ENCODE peak calls at places on chromosomes 7 and 10, in seven cellular contexts. Q is hepatocyte, N is MM.1S, A is AG04450, V is HCT116, Y is epithelial cell of esophagus, M is AG10803. O is an unnamed sample.

GRCh38 chr7:107715531-107715930 is 28.4 kb upstream of the CBLL1 start:
- DNase-seq in A (no peak), Q (no peak), M (no peak), N (no peak), Y (peak), V (no peak), O (no peak)

GRCh38 chr10:5165738-5166137 is 19.2 kb downstream of the AKR1C8 start:
- DNase-seq in Q (no peak), M (no peak), V (peak), A (no peak), N (no peak), Y (peak), O (peak)

GRCh38 chr7:73717991-73718405 is 1.5 kb downstream of the STX1A start:
- DNase-seq in V (peak), Y (peak), M (peak), N (no peak), Q (peak), A (no peak), O (peak)

GRCh38 chr7:155467846-155468821 is 10.2 kb downstream of the EN2 start:
- DNase-seq in Q (no peak), Y (no peak), M (no peak), A (no peak), N (no peak), V (no peak), O (no peak)

GRCh38 chr10:17747883-17748550 is 4.0 kb upstream of the TMEM236 start:
- DNase-seq in A (no peak), Q (no peak), N (no peak), V (no peak), Y (peak), M (peak), O (peak)

GRCh38 chr10:15433850-15434537 is 62.9 kb upstream of the FAM171A1 start:
- DNase-seq in N (peak), V (peak), Q (peak), M (peak), A (peak), Y (peak), O (peak)

GRCh38 chr10:91759581-91759986 is 38.6 kb upstream of the TNKS2 start:
- DNase-seq in M (no peak), Y (peak), V (no peak), A (no peak), Q (no peak), N (no peak), O (peak)

GRCh38 chr7:36514289-36515243 is 124.9 kb downstream of the ANLN start:
- DNase-seq in M (no peak), Q (no peak), A (no peak), Y (no peak), N (no peak), V (no peak), O (no peak)

GRCh38 chr7:18958627-18959026 is 158.8 kb downstream of the TWIST1 start:
- DNase-seq in M (peak), N (no peak), V (no peak), Q (no peak), Y (peak), A (peak), O (peak)

GRCh38 chr10:133021116-133021962 is 66.4 kb upstream of the ADGRA1 start:
- DNase-seq in N (no peak), Y (no peak), A (no peak), Q (no peak), M (no peak), V (no peak), O (no peak)

GRCh38 chr10:16765532-16766365 is 51.5 kb downstream of the RSU1 start:
- DNase-seq in M (no peak), N (no peak), Q (peak), Y (no peak), V (no peak), A (no peak), O (no peak)

GRCh38 chr7:102264367-102264891 is 22.2 kb upstream of the SH2B2 start:
- DNase-seq in V (no peak), Q (no peak), Y (no peak), N (no peak), A (no peak), M (no peak), O (peak)

GRCh38 chr7:142352543-142352942 is 94.7 kb upstream of the PRSS58 start:
- DNase-seq in Q (no peak), Y (no peak), N (no peak), A (no peak), V (no peak), M (no peak), O (no peak)

GRCh38 chr10:84008878-84009277 is 130.4 kb upstream of the GHITM start:
- DNase-seq in A (no peak), N (peak), Y (peak), M (no peak), Q (peak), V (peak), O (peak)

GRCh38 chr10:5527332-5528200 is 2.8 kb downstream of the CALML3 start:
- DNase-seq in M (no peak), V (no peak), A (no peak), Q (no peak), N (no peak), Y (no peak), O (no peak)

GRCh38 chr10:44009891-44010290 is 361.2 kb upstream of the ZNF32 start:
- DNase-seq in V (no peak), N (no peak), Y (no peak), M (peak), A (no peak), Q (no peak), O (no peak)

GRCh38 chr10:118918116-118918515 is 111.4 kb upstream of the NANOS1 start:
- DNase-seq in Y (no peak), N (no peak), Q (no peak), V (no peak), M (no peak), A (no peak), O (no peak)

GRCh38 chr7:25851332-25852248 is 300.4 kb upstream of the NFE2L3 start:
- DNase-seq in V (no peak), M (peak), Q (peak), Y (peak), A (peak), N (peak), O (peak)

GRCh38 chr7:2037805-2038635 is 194.7 kb downstream of the MAD1L1 start:
- DNase-seq in Y (no peak), Q (no peak), A (no peak), V (no peak), M (peak), N (no peak), O (peak)

GRCh38 chr7:23445326-23445725 is 25.0 kb downstream of the IGF2BP3 start:
- DNase-seq in N (no peak), Y (no peak), V (no peak), A (no peak), Q (no peak), M (no peak), O (no peak)

GRCh38 chr7:158422551-158423189 is 165.0 kb downstream of the PTPRN2 start:
- DNase-seq in A (no peak), V (no peak), Q (no peak), N (no peak), Y (no peak), M (no peak), O (no peak)

GRCh38 chr7:901388-902154 is 25.2 kb downstream of the GET4 start:
- DNase-seq in A (peak), M (peak), V (peak), Q (peak), N (no peak), Y (peak), O (peak)

GRCh38 chr7:5591547-5591899 is 167.9 kb upstream of the TNRC18 start:
- DNase-seq in Y (no peak), Q (peak), N (no peak), A (peak), V (no peak), M (peak), O (peak)

DNA sequence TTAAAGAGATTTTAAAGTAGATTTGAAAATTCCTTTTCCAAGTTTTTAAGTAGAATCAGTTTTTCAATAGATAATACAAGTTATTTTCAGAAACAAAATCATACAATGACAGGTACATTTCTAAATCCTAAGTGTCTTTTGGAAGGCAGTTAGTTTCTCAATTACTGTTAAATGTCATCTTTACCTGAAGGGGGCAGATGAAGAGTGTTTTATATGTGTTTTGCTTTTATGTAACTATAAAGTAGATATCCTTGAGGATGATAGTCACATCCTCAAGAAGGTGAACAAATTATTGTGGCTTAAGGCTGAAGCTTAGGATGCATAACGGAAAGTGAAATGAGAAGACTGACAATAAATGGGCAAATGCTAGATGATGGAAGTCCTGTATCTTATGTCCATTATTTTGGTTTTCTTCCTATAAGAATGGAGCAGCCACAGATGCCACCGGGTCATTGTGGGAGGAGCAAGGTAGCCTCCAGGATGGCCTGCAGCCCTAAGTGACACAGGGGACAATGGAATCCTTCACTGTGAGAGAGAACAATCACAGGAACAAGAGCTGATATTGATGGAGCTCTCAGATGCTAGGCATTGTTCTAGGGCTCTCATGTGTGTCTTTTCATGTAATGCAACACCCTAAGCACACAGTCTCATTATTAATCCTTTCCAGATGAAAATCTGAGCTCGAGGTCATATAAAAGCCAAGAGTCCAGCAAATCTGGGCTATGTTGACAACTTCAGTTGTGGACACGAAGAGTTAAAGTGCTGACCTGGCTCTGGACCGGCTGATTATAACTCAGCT is 14.1 kb upstream of the MKX start:
- DNase-seq in Y (no peak), Q (no peak), M (no peak), V (no peak), A (no peak), N (no peak), O (no peak)
- TF ChIP-seq CTCF in Y (no peak), Q (no peak), M (no peak), V (peak), A (peak), N (peak), O (no peak)

GRCh38 chr10:785539-786214 is 96.2 kb upstream of the DIP2C start:
- DNase-seq in Y (no peak), M (no peak), A (no peak), N (no peak), V (no peak), Q (no peak), O (no peak)

GRCh38 chr10:784759-785538 is 95.5 kb upstream of the DIP2C start:
- DNase-seq in Q (peak), Y (peak), V (peak), N (no peak), A (peak), M (peak), O (peak)

GRCh38 chr10:782751-783648 is 93.5 kb upstream of the DIP2C start:
- DNase-seq in N (no peak), M (no peak), Y (no peak), Q (no peak), V (no peak), A (no peak), O (no peak)

GRCh38 chr10:786666-787512 is 97.4 kb upstream of the DIP2C start:
- DNase-seq in M (no peak), A (no peak), Q (no peak), V (no peak), N (no peak), Y (no peak), O (no peak)

DNA sequence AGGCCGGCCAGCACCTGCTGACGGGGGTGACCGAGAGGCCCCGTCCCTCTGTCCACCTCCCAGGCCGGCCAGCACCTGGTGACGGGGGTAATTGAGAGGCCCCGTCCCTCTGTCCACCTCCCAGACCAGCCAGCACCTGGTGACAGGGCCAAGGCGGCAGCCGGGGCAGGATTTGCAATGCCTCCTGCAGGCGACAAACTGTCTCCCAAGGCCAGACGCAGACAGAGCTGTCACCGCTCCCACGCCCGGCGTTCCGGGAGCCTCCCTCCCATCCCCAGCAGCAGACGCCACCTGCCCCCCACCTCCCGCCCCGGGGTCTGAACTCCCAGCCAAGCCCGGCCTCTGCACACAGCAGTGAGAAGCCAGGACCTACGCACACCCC is 94.9 kb upstream of the DIP2C start:
- DNase-seq in Y (no peak), V (peak), N (no peak), A (no peak), M (peak), Q (peak), O (no peak)
- H3K4me3 ChIP-seq in Y (peak), V (peak), N (no peak), A (peak), M (peak), Q (no peak), O (peak)

DNA sequence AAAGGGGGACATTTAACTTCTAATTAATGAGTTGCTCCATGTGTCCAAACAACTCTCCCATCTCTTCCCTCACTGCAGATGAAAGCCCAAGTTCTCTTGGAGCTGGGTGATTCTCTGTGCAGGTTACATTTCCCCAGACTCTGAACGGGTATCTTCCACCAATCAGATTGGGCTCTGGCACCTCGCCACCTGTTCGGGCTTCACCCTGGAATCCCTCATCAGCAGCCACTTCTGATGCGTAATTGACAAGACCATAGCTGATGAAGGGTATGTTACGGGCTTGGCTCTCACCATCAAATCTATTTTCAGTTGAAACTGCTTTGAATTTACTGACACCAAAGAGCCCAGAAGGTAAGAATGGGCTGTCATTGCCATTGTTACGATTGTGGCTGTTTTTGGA is 165.1 kb downstream of the PLXNA4 start:
- DNase-seq in Y (no peak), Q (no peak), A (no peak), N (no peak), V (no peak), M (no peak), O (no peak)
- TF ChIP-seq CTCF in Y (no peak), Q (no peak), A (no peak), N (no peak), V (no peak), M (no peak), O (no peak)

GRCh38 chr10:122468923-122469781 is 7.8 kb downstream of the HTRA1 start:
- DNase-seq in Y (peak), Q (peak), V (peak), A (peak), N (no peak), M (peak), O (peak)
- H3K4me3 ChIP-seq in Y (no peak), Q (no peak), V (no peak), A (no peak), N (no peak), M (no peak), O (no peak)

GRCh38 chr10:70566515-70567290 is 35.8 kb downstream of the PRF1 start:
- DNase-seq in A (no peak), N (no peak), V (no peak), Y (no peak), Q (no peak), M (no peak), O (no peak)

GRCh38 chr10:70565556-70566514 is 36.7 kb downstream of the PRF1 start:
- DNase-seq in A (no peak), V (no peak), M (no peak), Q (no peak), N (no peak), Y (no peak), O (no peak)

GRCh38 chr10:70564113-70564725 is 38.3 kb downstream of the PRF1 start:
- DNase-seq in Q (no peak), Y (no peak), A (no peak), N (no peak), M (no peak), V (no peak), O (no peak)

GRCh38 chr10:70563230-70563629 is 39.3 kb downstream of the PRF1 start:
- DNase-seq in N (no peak), M (no peak), A (no peak), Y (no peak), V (no peak), Q (no peak), O (no peak)

DNA sequence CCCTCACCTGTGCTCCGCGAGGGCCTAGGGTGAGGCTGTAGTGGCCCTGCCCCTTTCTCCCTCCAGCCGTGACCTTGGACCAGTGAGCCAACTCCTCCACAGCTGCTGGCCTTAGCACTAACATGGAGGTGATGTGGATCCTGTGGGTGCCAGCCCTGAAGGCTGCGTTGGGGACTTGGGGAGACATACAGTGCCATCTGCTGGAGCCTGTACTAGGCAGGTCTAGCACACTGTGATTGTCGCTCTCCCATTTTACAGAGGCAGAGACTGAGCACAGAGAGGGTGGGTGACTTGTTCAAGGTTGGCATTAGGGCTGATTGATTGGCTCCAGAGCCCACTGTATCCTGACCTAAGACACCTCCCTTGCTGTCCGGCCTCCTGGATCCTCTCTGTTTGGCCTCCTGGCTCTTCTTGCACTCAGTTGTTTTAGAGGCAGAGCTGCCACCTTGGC is 37.6 kb downstream of the PRF1 start:
- DNase-seq in Q (no peak), M (no peak), V (no peak), N (no peak), Y (no peak), A (no peak), O (no peak)
- TF ChIP-seq CTCF in Q (no peak), M (no peak), V (peak), N (no peak), Y (peak), A (no peak), O (peak)

DNA sequence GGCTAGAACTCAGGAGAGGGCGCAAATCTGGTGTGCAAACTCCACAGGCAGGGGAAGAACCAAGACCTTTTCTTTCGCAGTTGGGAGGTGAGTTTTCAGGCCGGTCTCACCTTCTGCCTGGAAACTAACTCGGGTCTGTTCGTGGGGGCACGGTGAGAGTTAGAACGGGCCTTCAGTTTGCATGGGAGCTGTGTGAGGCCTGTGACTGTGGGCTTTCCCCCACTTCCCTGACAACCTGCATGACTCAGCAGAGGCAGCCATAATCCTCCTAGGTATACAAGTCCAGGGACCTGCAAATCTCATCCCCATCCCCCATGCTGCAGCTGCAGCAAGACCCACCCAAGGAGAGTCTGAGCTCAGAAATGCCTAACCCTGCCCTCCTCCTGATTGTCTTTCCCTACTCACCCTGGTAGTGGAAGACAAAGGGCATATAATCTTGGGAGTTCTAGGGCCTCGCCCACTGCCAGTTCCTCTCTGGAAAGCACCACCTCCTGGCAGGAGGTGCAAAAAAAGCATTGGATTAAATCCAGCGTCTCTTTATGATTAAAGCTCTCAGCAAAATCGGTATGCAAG is 194.9 kb upstream of the ETV1 start:
- DNase-seq in Y (no peak), Q (no peak), A (no peak), M (no peak), V (no peak), N (no peak), O (no peak)
- H3K4me3 ChIP-seq in Y (no peak), Q (no peak), A (no peak), M (no peak), V (no peak), N (no peak), O (no peak)

DNA sequence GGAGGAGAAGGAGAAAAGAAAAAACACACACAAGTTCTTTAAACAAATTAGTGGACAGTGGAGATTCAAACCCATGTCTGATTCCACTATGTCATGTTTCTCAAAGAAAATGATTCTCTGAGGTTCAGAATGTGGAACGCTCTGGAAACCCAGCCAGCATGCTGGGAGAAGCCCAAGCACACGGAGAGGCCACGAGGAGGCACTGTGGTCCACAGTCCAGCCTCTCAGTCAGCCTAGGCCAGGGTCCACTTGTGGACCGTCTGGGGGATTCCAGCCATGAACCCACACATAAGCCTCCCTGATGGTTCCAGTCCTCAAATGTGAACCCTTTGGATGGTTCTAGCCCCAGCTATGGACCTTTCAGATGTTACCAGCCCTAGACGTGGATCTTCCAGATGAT is 73.4 kb downstream of the CAV1 start:
- DNase-seq in A (no peak), Q (no peak), N (peak), M (no peak), V (no peak), Y (no peak), O (peak)
- TF ChIP-seq CTCF in A (peak), Q (peak), N (peak), M (peak), V (peak), Y (peak), O (peak)